ENCODE peak calls at places on chromosomes 1 and 21, in six cellular contexts. F is mesendoderm, K is IMR-90, B is H9, G is mesenchymal stem cell, N is H1. O is an unnamed sample.

GRCh38 chr1:44609412-44609767 is 64.9 kb downstream of the TMEM53 start:
- DNase-seq in F (peak; percentile 82), K (peak; percentile 44), B (peak; percentile 88), G (no peak), N (peak; percentile 67), O (peak; percentile 62)

GRCh38 chr1:238501290-238501689 is 610.6 kb upstream of the ZP4 start:
- DNase-seq in F (no peak), K (peak; percentile 42), B (no peak), G (no peak), N (no peak), O (no peak)

GRCh38 chr1:117595993-117596720 is 9.7 kb upstream of the TENT5C start:
- DNase-seq in F (no peak), K (no peak), B (no peak), G (no peak), N (no peak), O (no peak)

GRCh38 chr1:19341201-19342076 is 29.3 kb downstream of the SLC66A1 start:
- DNase-seq in F (peak; percentile 92), K (peak; percentile 65), B (peak; percentile 91), G (peak; percentile 74), N (peak; percentile 76), O (peak; percentile 64)

GRCh38 chr1:8083739-8084484 is 57.8 kb upstream of the ERRFI1 start:
- DNase-seq in F (peak; percentile 90), K (peak; percentile 90), B (no peak), G (peak; percentile 92), N (no peak), O (no peak)

GRCh38 chr1:116762781-116763115 is 8.5 kb downstream of the CD2 start:
- DNase-seq in F (no peak), K (no peak), B (no peak), G (no peak), N (no peak), O (no peak)

GRCh38 chr21:38809170-38809878 is 3.6 kb downstream of the ETS2 start:
- DNase-seq in F (no peak), K (no peak), B (no peak), G (no peak), N (no peak), O (no peak)

GRCh38 chr1:227297073-227297793 is 21.1 kb downstream of the CDC42BPA start:
- DNase-seq in F (no peak), K (no peak), B (no peak), G (no peak), N (no peak), O (no peak)

GRCh38 chr1:45552309-45552708 is 1.7 kb downstream of the AKR1A1 start:
- DNase-seq in F (no peak), K (no peak), B (no peak), G (no peak), N (no peak), O (no peak)

GRCh38 chr1:52751589-52752306 is 25.5 kb downstream of the ZYG11B start:
- DNase-seq in F (no peak), K (peak; percentile 60), B (no peak), G (peak; percentile 41), N (no peak), O (no peak)

GRCh38 chr1:235079443-235079967 is 49.1 kb downstream of the TOMM20 start:
- DNase-seq in F (peak; percentile 37), K (peak; percentile 62), B (peak; percentile 57), G (peak; percentile 49), N (no peak), O (no peak)

GRCh38 chr1:33997127-33998047 is 133.5 kb downstream of the HMGB4 start:
- DNase-seq in F (no peak), K (no peak), B (no peak), G (no peak), N (no peak), O (no peak)

GRCh38 chr1:151706464-151707415 is 9.9 kb downstream of the CELF3 start:
- DNase-seq in F (no peak), K (no peak), B (no peak), G (no peak), N (no peak), O (no peak)

GRCh38 chr21:43364851-43365424 is 62.0 kb downstream of the SIK1 start:
- DNase-seq in F (no peak), K (no peak), B (no peak), G (no peak), N (no peak), O (no peak)

GRCh38 chr1:2286923-2287322 is 58.8 kb downstream of the SKI start:
- DNase-seq in F (no peak), K (no peak), B (no peak), G (no peak), N (no peak), O (no peak)

GRCh38 chr1:189336115-189337100 is 1141.3 kb downstream of the BRINP3 start:
- DNase-seq in F (no peak), K (no peak), B (no peak), G (no peak), N (no peak), O (no peak)

GRCh38 chr21:33947451-33948095 is 32.0 kb upstream of the ATP5PO start:
- DNase-seq in F (peak; percentile 99), K (peak; percentile 98), B (peak; percentile 91), G (peak; percentile 99), N (peak; percentile 53), O (peak; percentile 89)

GRCh38 chr1:211804915-211805314 is 25.6 kb downstream of the LPGAT1 start:
- DNase-seq in F (no peak), K (no peak), B (no peak), G (no peak), N (no peak), O (no peak)

GRCh38 chr21:19239696-19240095 is 836.1 kb upstream of the TMPRSS15 start:
- DNase-seq in F (no peak), K (no peak), B (no peak), G (no peak), N (no peak), O (no peak)

GRCh38 chr1:40884055-40884795 is 22.1 kb upstream of the CITED4 start:
- DNase-seq in F (no peak), K (no peak), B (peak; percentile 41), G (no peak), N (no peak), O (no peak)

GRCh38 chr1:157965584-157965983 is 27.9 kb upstream of the KIRREL1 start:
- DNase-seq in F (peak; percentile 84), K (no peak), B (no peak), G (no peak), N (no peak), O (no peak)
- H2BK15ac ChIP-seq in F (no peak overlapping the region), K (peak overlapping the region; percentile 7), B (no peak overlapping the region), G (no peak overlapping the region), N (no peak overlapping the region), O (no peak overlapping the region)

GRCh38 chr1:82110366-82111254 is 309.9 kb downstream of the ADGRL2 start:
- DNase-seq in F (no peak), K (no peak), B (no peak), G (peak; percentile 10), N (no peak), O (no peak)
- H2BK15ac ChIP-seq in F (no peak overlapping the region), K (no peak overlapping the region), B (no peak overlapping the region), G (no peak overlapping the region), N (no peak overlapping the region), O (no peak overlapping the region)

GRCh38 chr1:213388199-213388598 is 337.2 kb downstream of the RPS6KC1 start:
- DNase-seq in F (no peak), K (no peak), B (no peak), G (no peak), N (no peak), O (no peak)
- H2BK15ac ChIP-seq in F (no peak overlapping the region), K (no peak overlapping the region), B (no peak overlapping the region), G (no peak overlapping the region), N (no peak overlapping the region), O (peak overlapping the region; percentile 4)

GRCh38 chr1:220893701-220894024 is 14.4 kb downstream of the HLX start:
- DNase-seq in F (no peak), K (no peak), B (no peak), G (no peak), N (no peak), O (no peak)

GRCh38 chr1:220894025-220894923 is 15.0 kb downstream of the HLX start:
- DNase-seq in F (no peak), K (no peak), B (peak; percentile 58), G (peak; percentile 43), N (no peak), O (no peak)

GRCh38 chr1:220896088-220896487 is 16.8 kb downstream of the HLX start:
- DNase-seq in F (no peak), K (no peak), B (no peak), G (no peak), N (no peak), O (no peak)

GRCh38 chr1:220895412-220895946 is 16.2 kb downstream of the HLX start:
- DNase-seq in F (no peak), K (no peak), B (no peak), G (no peak), N (no peak), O (no peak)

GRCh38 chr1:220894924-220895256 is 15.6 kb downstream of the HLX start:
- DNase-seq in F (no peak), K (no peak), B (no peak), G (no peak), N (no peak), O (no peak)
- H2BK15ac ChIP-seq in F (no peak overlapping the region), K (no peak overlapping the region), B (no peak overlapping the region), G (no peak overlapping the region), N (no peak overlapping the region), O (no peak overlapping the region)

O was measured in neuronal stem cell.